ENCODE peak calls at places on chromosomes 3 and 15, in six cellular contexts. C is tibial artery; P is breast epithelium; V is stimulated activated CD4-positive, alpha-beta T cell treated with anti-CD3 and anti-CD28 coated beads, TNF-alpha, amount 100 ng/mL, for 4 hours; U is NCI-H1417; J is heart left ventricle. D is an unnamed sample.

GRCh38 chr3:133578548-133579191 is 5.2 kb downstream of the CDV3 start:
- DNase-seq in C (no peak), P (no peak), V (no peak), U (no peak), J (no peak), D (no peak)

GRCh38 chr3:150077581-150078247 is 107.0 kb upstream of the PFN2 start:
- DNase-seq in U (no peak), J (no peak), V (no peak), C (no peak), P (no peak), D (no peak)

GRCh38 chr3:190983875-190984274 is 121.4 kb upstream of the GMNC start:
- DNase-seq in V (no peak), P (no peak), U (no peak), C (no peak), J (no peak), D (no peak)

GRCh38 chr3:53525765-53526761 is 31.7 kb downstream of the CACNA1D start:
- DNase-seq in C (no peak), J (no peak), U (no peak), V (no peak), P (no peak), D (no peak)

GRCh38 chr3:161914703-161915102 is 418.1 kb downstream of the OTOL1 start:
- DNase-seq in J (peak), P (no peak), V (no peak), U (no peak), C (no peak), D (peak)

GRCh38 chr3:129016366-129016724 is 15.2 kb downstream of the EFCC1 start:
- DNase-seq in V (no peak), U (peak), J (no peak), P (no peak), C (no peak), D (peak)

GRCh38 chr15:60611592-60612346 is 132.8 kb upstream of the ICE2 start:
- DNase-seq in C (no peak), P (no peak), J (peak), U (no peak), V (no peak), D (no peak)

GRCh38 chr3:171802601-171802956 is 7.7 kb downstream of the PLD1 start:
- DNase-seq in P (no peak), J (no peak), V (no peak), U (no peak), C (no peak), D (no peak)

GRCh38 chr3:37938011-37938410 is 52.6 kb upstream of the VILL start:
- DNase-seq in V (no peak), J (no peak), P (no peak), C (no peak), U (no peak), D (no peak)

GRCh38 chr15:20672469-20672868 is 130.9 kb upstream of the GOLGA6L6 start:
- DNase-seq in C (no peak), V (no peak), J (no peak), P (no peak), U (no peak), D (no peak)

GRCh38 chr3:115790759-115791158 is 167.4 kb downstream of the GAP43 start:
- DNase-seq in P (no peak), V (peak), C (no peak), U (no peak), J (no peak), D (peak)

GRCh38 chr3:176521531-176522175 is 675.6 kb downstream of the TBL1XR1 start:
- DNase-seq in C (no peak), V (no peak), U (no peak), P (no peak), J (no peak), D (no peak)

GRCh38 chr3:158791259-158791920 is 10.5 kb upstream of the MFSD1 start:
- DNase-seq in V (no peak), J (no peak), U (peak), C (no peak), P (no peak), D (peak)

GRCh38 chr3:27423463-27423862 is 54.3 kb upstream of the NEK10 start:
- DNase-seq in P (no peak), U (no peak), V (no peak), J (no peak), C (no peak), D (no peak)

GRCh38 chr3:159763466-159764210 is 225.0 kb upstream of the IL12A start:
- DNase-seq in V (no peak), U (peak), P (no peak), J (peak), C (peak), D (no peak)

GRCh38 chr15:80743189-80743833 is 35.9 kb upstream of the CEMIP start:
- DNase-seq in P (peak), J (no peak), C (no peak), U (no peak), V (no peak), D (no peak)